ENCODE peak calls at places on chromosomes 6 and 20, in ten cellular contexts. Z, W, H, C, J, U, E, S, N and O are unnamed samples. For H3K4me1, the result is how much of the 10 kb centered on the place peaks cover.

GRCh38 chr6:90038951-90039653 is 144.8 kb downstream of the GJA10 start:
- DNase-seq in Z (no peak), W (no peak), H (no peak), C (no peak), J (no peak), U (no peak), E (no peak), S (peak), N (no peak), O (no peak)

GRCh38 chr6:152209211-152209610 is 401.7 kb downstream of the ESR1 start:
- DNase-seq in Z (no peak), W (no peak), H (no peak), C (no peak), J (no peak), U (peak), E (no peak), S (no peak), N (no peak), O (no peak)

GRCh38 chr20:32249030-32249738 is 28.3 kb upstream of the KIF3B start:
- DNase-seq in Z (no peak), W (no peak), H (no peak), C (no peak), J (no peak), U (no peak), E (no peak), S (no peak), N (peak), O (no peak)

GRCh38 chr20:37969949-37970855 is 63.1 kb downstream of the TTI1 start:
- DNase-seq in Z (no peak), W (no peak), H (no peak), C (no peak), J (no peak), U (no peak), E (no peak), S (no peak), N (no peak), O (no peak)

GRCh38 chr20:11982958-11983470 is 65.3 kb downstream of the BTBD3 start:
- DNase-seq in Z (no peak), W (no peak), H (no peak), C (no peak), J (no peak), U (no peak), E (no peak), S (no peak), N (no peak), O (no peak)

GRCh38 chr6:105705608-105706007 is 302.7 kb upstream of the PREP start:
- DNase-seq in Z (no peak), W (no peak), H (no peak), C (no peak), J (no peak), U (no peak), E (no peak), S (no peak), N (no peak), O (no peak)

GRCh38 chr20:63940472-63941266 is 15.5 kb downstream of the UCKL1 start:
- DNase-seq in Z (peak), W (peak), H (no peak), C (no peak), J (no peak), U (no peak), E (peak), S (peak), N (peak), O (no peak)

GRCh38 chr6:36848658-36849441 is 9.6 kb upstream of the CPNE5 start:
- DNase-seq in Z (peak), W (peak), H (peak), C (no peak), J (no peak), U (no peak), E (peak), S (peak), N (no peak), O (no peak)

GRCh38 chr6:155142902-155143609 is 120.8 kb upstream of the CLDN20 start:
- DNase-seq in Z (no peak), W (no peak), H (no peak), C (no peak), J (no peak), U (no peak), E (no peak), S (no peak), N (no peak), O (no peak)

GRCh38 chr6:88376197-88376596 is 210.1 kb upstream of the CNR1 start:
- DNase-seq in Z (no peak), W (no peak), H (no peak), C (no peak), J (no peak), U (no peak), E (no peak), S (no peak), N (no peak), O (no peak)

GRCh38 chr6:36752187-36752885 is 54.7 kb downstream of the RAB44 start:
- DNase-seq in Z (peak), W (no peak), H (no peak), C (no peak), J (peak), U (peak), E (no peak), S (peak), N (peak), O (peak)

GRCh38 chr6:110873981-110874879 is at the start of gene AMD1:
- DNase-seq in Z (peak), W (peak), H (peak), C (peak), J (peak), U (peak), E (peak), S (peak), N (peak), O (peak)

GRCh38 chr6:170284866-170285469 is 5.9 kb downstream of the DLL1 start:
- DNase-seq in Z (no peak), W (no peak), H (no peak), C (no peak), J (no peak), U (no peak), E (no peak), S (no peak), N (no peak), O (no peak)

GRCh38 chr20:370151-370600 is 10.4 kb upstream of the TRIB3 start:
- DNase-seq in Z (peak), W (no peak), H (no peak), C (no peak), J (no peak), U (peak), E (no peak), S (no peak), N (no peak), O (no peak)

GRCh38 chr20:59832406-59833156 is 100.9 kb downstream of the SYCP2 start:
- DNase-seq in Z (no peak), W (no peak), H (no peak), C (no peak), J (no peak), U (no peak), E (no peak), S (no peak), N (no peak), O (no peak)

GRCh38 chr6:130934848-130935585 is 107.8 kb downstream of the SMLR1 start:
- DNase-seq in Z (no peak), W (no peak), H (no peak), C (no peak), J (no peak), U (peak), E (no peak), S (no peak), N (no peak), O (no peak)

GRCh38 chr6:87756858-87757257 is 54.8 kb upstream of the AKIRIN2 start:
- DNase-seq in Z (no peak), W (peak), H (no peak), C (no peak), J (peak), U (peak), E (no peak), S (no peak), N (peak), O (no peak)

GRCh38 chr20:57661201-57662027 is 41.2 kb upstream of the ZBP1 start:
- DNase-seq in Z (peak), W (peak), H (peak), C (no peak), J (no peak), U (no peak), E (peak), S (peak), N (no peak), O (peak)

GRCh38 chr6:97819680-97820079 is 536.7 kb upstream of the MMS22L start:
- DNase-seq in Z (no peak), W (no peak), H (no peak), C (no peak), J (no peak), U (no peak), E (no peak), S (no peak), N (no peak), O (no peak)

GRCh38 chr20:31822421-31823330 is 3.5 kb downstream of the MYLK2 start:
- DNase-seq in Z (peak), W (peak), H (peak), C (peak), J (peak), U (no peak), E (peak), S (peak), N (peak), O (peak)

GRCh38 chr20:25544316-25544715 is 41.0 kb downstream of the NINL start:
- DNase-seq in Z (no peak), W (no peak), H (no peak), C (no peak), J (no peak), U (no peak), E (no peak), S (no peak), N (no peak), O (no peak)

GRCh38 chr6:1607236-1607556 is 2.5 kb upstream of the FOXC1 start:
- DNase-seq in Z (no peak), W (no peak), H (no peak), C (no peak), J (no peak), U (no peak), E (no peak), S (no peak), N (no peak), O (no peak)
- H3K4me1 ChIP-seq in Z (under half), W (under half), H (under half), C (under half), J (under half), U (under half), E (half or more), S (under half), N (half or more), O (under half)

GRCh38 chr6:46940433-46941226 is 18.9 kb upstream of the ADGRF5 start:
- DNase-seq in Z (no peak), W (no peak), H (no peak), C (no peak), J (no peak), U (peak), E (no peak), S (no peak), N (no peak), O (no peak)
- H3K4me1 ChIP-seq in Z (under half), W (under half), H (under half), C (under half), J (under half), U (half or more), E (half or more), S (under half), N (under half), O (under half)

GRCh38 chr20:10428008-10428407 is 6.0 kb downstream of the MKKS start:
- DNase-seq in Z (no peak), W (no peak), H (no peak), C (no peak), J (no peak), U (no peak), E (no peak), S (no peak), N (no peak), O (no peak)
- H3K4me1 ChIP-seq in Z (under half), W (under half), H (under half), C (under half), J (under half), U (under half), E (under half), S (under half), N (under half), O (half or more)

GRCh38 chr6:30684386-30685156 is 1.9 kb downstream of the PPP1R18 start:
- DNase-seq in Z (peak), W (peak), H (peak), C (no peak), J (peak), U (no peak), E (peak), S (peak), N (peak), O (peak)

GRCh38 chr6:30683137-30683979 is 3.1 kb downstream of the PPP1R18 start:
- DNase-seq in Z (no peak), W (no peak), H (peak), C (no peak), J (peak), U (no peak), E (no peak), S (peak), N (no peak), O (no peak)

GRCh38 chr6:30685157-30685976 is 1.1 kb downstream of the PPP1R18 start:
- DNase-seq in Z (peak), W (no peak), H (peak), C (no peak), J (peak), U (no peak), E (peak), S (peak), N (no peak), O (no peak)

GRCh38 chr6:30682181-30683117 is 4.0 kb downstream of the PPP1R18 start:
- DNase-seq in Z (peak), W (peak), H (peak), C (no peak), J (peak), U (peak), E (peak), S (peak), N (peak), O (peak)

GRCh38 chr6:30683980-30684338 is 2.5 kb downstream of the PPP1R18 start:
- DNase-seq in Z (no peak), W (no peak), H (no peak), C (no peak), J (no peak), U (no peak), E (no peak), S (no peak), N (no peak), O (no peak)
- H3K4me1 ChIP-seq in Z (under half), W (half or more), H (under half), C (under half), J (under half), U (half or more), E (under half), S (under half), N (under half), O (under half)

DNA sequence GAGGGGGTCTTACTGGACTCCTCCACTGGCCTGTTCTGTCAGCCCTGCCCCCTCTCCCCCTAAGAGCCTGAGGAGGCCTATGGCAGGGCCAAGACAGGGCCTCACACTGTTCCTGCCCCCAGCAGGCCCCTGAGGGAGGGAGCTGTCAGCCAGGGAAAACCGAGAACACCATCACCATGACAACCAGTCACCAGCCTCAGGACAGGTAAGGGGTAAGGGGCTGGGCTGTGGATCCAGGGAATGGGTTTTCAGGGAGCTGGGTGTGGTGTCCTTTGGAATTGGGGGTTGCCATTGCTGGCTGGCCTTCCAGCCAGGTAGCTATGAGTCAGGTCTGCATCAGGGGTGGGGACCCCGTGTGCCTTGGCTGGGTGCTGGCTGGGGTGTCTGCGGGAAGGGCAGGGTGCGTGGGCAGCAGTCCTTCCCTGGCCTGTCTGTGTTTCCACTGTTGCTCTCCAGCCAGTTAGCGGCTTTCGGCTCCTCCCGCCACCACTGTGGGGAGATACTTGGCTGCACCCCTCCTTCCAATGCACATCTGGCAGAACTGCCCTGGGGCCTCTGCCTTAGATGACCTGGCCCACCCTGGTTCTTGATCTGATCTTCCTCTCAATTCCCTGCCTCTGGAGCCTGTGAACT is 3.9 kb downstream of the SLC29A1 start:
- DNase-seq in Z (peak), W (no peak), H (no peak), C (no peak), J (no peak), U (peak), E (no peak), S (no peak), N (no peak), O (no peak)
- H3K4me1 ChIP-seq in Z (under half), W (half or more), H (under half), C (under half), J (under half), U (under half), E (under half), S (under half), N (under half), O (half or more)

GRCh38 chr6:118708055-118708454 is 56.7 kb upstream of the CEP85L start:
- DNase-seq in Z (no peak), W (no peak), H (no peak), C (no peak), J (peak), U (no peak), E (no peak), S (no peak), N (no peak), O (no peak)

GRCh38 chr6:118708736-118709135 is 57.3 kb upstream of the CEP85L start:
- DNase-seq in Z (no peak), W (no peak), H (no peak), C (no peak), J (no peak), U (peak), E (no peak), S (no peak), N (no peak), O (no peak)

GRCh38 chr6:118709859-118710350 is 58.5 kb upstream of the CEP85L start:
- DNase-seq in Z (no peak), W (no peak), H (no peak), C (no peak), J (peak), U (peak), E (no peak), S (peak), N (peak), O (no peak)

GRCh38 chr6:118712955-118713354 is 61.6 kb upstream of the CEP85L start:
- DNase-seq in Z (no peak), W (no peak), H (no peak), C (no peak), J (no peak), U (no peak), E (no peak), S (no peak), N (no peak), O (no peak)

GRCh38 chr6:118710616-118711015 is 59.2 kb upstream of the CEP85L start:
- DNase-seq in Z (no peak), W (no peak), H (no peak), C (no peak), J (no peak), U (no peak), E (no peak), S (no peak), N (no peak), O (no peak)
- H3K4me1 ChIP-seq in Z (under half), W (under half), H (under half), C (under half), J (under half), U (under half), E (under half), S (under half), N (half or more), O (under half)

DNA sequence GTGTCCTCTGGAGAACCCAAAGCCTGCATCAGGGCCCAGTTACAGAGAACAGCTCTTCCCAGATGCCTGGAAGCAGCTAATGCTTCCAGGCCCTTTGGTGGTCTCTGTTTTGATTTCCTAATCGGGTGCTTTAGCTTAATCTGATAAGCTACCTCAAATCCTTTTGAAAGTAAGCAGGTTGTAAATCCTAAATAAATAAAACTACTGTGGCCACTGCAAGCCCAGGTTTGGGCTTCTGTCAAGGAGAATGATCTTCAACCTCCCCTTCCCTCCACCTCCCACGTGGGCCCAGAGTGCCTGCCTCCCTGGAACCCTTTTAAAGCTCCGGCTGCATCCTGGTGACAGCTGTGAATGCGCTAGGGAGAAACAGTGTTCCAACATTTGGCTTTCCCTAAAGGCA is 25.2 kb upstream of the FYN start:
- DNase-seq in Z (no peak), W (no peak), H (no peak), C (no peak), J (no peak), U (no peak), E (no peak), S (no peak), N (no peak), O (no peak)
- H3K4me1 ChIP-seq in Z (under half), W (under half), H (under half), C (under half), J (under half), U (under half), E (under half), S (under half), N (under half), O (under half)

DNA sequence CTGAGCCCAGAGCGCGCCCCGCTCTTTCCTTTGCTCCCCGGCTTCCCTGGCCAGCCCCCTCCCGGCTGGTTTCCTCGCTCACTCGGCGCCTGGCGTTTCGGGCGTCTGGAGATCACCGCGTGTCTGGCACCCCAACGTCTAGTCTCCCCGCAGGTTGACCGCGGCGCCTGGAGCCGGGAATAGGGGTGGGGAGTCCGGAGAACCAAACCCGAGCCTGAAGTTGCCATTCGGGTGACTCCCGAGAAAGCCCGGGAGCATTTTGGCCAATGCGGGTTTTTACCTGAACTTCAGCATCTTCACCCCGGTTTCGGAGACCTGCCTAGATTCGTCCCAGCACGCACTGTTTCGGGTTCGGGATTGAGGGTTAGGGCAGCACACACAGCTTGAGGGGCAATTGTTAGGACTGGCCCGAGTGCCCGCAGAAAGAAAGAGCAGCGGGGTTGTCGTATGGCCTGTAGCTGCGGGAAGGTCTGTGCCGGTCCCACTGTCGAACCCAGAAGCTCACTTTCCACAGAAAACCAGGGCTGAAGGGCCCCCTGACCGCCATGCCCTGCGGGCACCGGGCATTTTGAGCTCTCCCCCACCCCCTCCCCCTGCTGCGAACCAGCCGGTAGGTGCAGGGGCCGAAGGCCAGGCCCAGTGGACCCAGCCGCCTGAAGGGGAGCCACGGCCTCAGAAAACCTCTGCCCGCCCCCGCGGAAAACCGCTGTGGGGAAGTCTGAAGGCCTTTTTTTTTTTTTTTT is 2.1 kb downstream of the FOXP4 start:
- DNase-seq in Z (peak), W (no peak), H (no peak), C (no peak), J (no peak), U (no peak), E (peak), S (peak), N (peak), O (no peak)
- H3K4me1 ChIP-seq in Z (under half), W (under half), H (under half), C (under half), J (under half), U (under half), E (under half), S (under half), N (under half), O (under half)

GRCh38 chr20:49203746-49204145 is 15.5 kb upstream of the DDX27 start:
- DNase-seq in Z (peak), W (no peak), H (no peak), C (no peak), J (no peak), U (no peak), E (no peak), S (no peak), N (no peak), O (no peak)

GRCh38 chr20:49203011-49203410 is 14.9 kb upstream of the STAU1 start:
- DNase-seq in Z (no peak), W (no peak), H (no peak), C (no peak), J (no peak), U (no peak), E (no peak), S (no peak), N (no peak), O (no peak)

DNA sequence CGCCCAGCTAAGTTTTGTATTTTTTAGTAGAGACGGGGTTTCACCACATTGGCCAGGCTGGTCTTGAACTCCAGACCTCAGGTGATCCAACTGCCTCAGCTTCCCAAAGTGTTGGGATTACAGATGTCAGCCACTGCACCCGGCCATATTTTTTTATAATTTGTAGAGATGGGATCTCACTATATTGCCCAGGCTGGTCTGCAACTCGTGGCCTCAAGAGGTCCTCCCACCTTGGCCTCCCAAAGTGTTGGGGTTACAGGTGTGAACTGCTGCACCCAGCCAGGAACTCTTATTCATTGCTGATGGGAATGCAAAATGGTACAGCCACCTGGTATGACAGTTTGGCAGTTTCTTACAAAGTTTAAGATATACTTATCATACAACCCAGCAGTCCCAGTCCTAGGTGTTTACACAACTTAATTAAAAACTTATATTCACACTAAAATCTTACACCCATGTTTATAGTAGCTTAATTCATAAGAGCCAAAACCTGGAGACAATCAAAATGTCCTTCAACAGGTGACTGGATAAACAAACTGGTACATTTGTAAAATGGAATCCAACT is 11.7 kb upstream of the STAU1 start:
- DNase-seq in Z (no peak), W (no peak), H (no peak), C (no peak), J (no peak), U (no peak), E (no peak), S (no peak), N (no peak), O (no peak)
- H3K4me1 ChIP-seq in Z (under half), W (under half), H (under half), C (under half), J (under half), U (under half), E (under half), S (under half), N (under half), O (under half)